ENCODE peak calls at places on chromosomes 11 and 22, in ten cellular contexts. S is transverse colon, G is Caco-2, U is GM23338, O is body of pancreas, L is colonic mucosa, A is left lung, H is heart left ventricle, D is fibroblast of lung, T is mucosa of descending colon. P is an unnamed sample.

GRCh38 chr11:45001466-45002165 is 50.9 kb upstream of the TP53I11 start:
- DNase-seq in S (no peak), G (no peak), U (no peak), O (no peak), L (no peak), A (no peak), H (no peak), D (no peak), T (no peak), P (no peak)

GRCh38 chr22:25404923-25405853 is 159.3 kb upstream of the GRK3 start:
- DNase-seq in S (peak; percentile 86), G (peak; percentile 69), U (peak; percentile 64), O (peak; percentile 78), L (peak; percentile 83), A (peak; percentile 99), H (peak; percentile 85), D (peak; percentile 72), T (peak; percentile 92), P (peak; percentile 46)

GRCh38 chr11:124897681-124898680 is at the start of gene ROBO4:
- DNase-seq in S (no peak), G (no peak), U (no peak), O (no peak), L (no peak), A (no peak), H (peak; percentile 82), D (peak; percentile 94), T (no peak), P (no peak)

GRCh38 chr11:80146231-80146630 is 705.4 kb upstream of the TENM4 start:
- DNase-seq in S (no peak), G (no peak), U (no peak), O (no peak), L (no peak), A (no peak), H (no peak), D (peak; percentile 32), T (no peak), P (no peak)

GRCh38 chr11:124761301-124762021 is 629 bp downstream of the ESAM start:
- DNase-seq in S (no peak), G (no peak), U (peak; percentile 62), O (no peak), L (no peak), A (no peak), H (peak; percentile 75), D (no peak), T (no peak), P (no peak)

GRCh38 chr11:35321532-35322320 is 97.6 kb downstream of the SLC1A2 start:
- DNase-seq in S (no peak), G (no peak), U (no peak), O (peak; percentile 77), L (no peak), A (no peak), H (peak; percentile 51), D (peak; percentile 85), T (no peak), P (peak; percentile 28)

GRCh38 chr11:2260491-2261364 is 9.7 kb downstream of the ASCL2 start:
- DNase-seq in S (no peak), G (no peak), U (no peak), O (no peak), L (peak; percentile 14), A (peak; percentile 65), H (no peak), D (no peak), T (peak; percentile 14), P (no peak)

GRCh38 chr11:133082453-133082781 is 449.9 kb downstream of the OPCML start:
- DNase-seq in S (peak; percentile 26), G (no peak), U (peak; percentile 92), O (peak; percentile 40), L (peak; percentile 37), A (no peak), H (peak; percentile 57), D (no peak), T (no peak), P (no peak)

GRCh38 chr11:133082851-133083488 is 449.3 kb downstream of the OPCML start:
- DNase-seq in S (peak; percentile 64), G (no peak), U (peak; percentile 83), O (peak; percentile 61), L (peak; percentile 43), A (peak; percentile 90), H (peak; percentile 51), D (peak; percentile 45), T (peak; percentile 71), P (peak; percentile 72)

GRCh38 chr11:100739636-100740035 is 52.5 kb downstream of the ARHGAP42 start:
- DNase-seq in S (no peak), G (peak; percentile 46), U (peak; percentile 47), O (peak; percentile 32), L (no peak), A (no peak), H (peak; percentile 38), D (peak; percentile 94), T (no peak), P (no peak)

GRCh38 chr11:91790873-91791468 is 433.6 kb upstream of the FAT3 start:
- DNase-seq in S (no peak), G (no peak), U (no peak), O (no peak), L (no peak), A (no peak), H (no peak), D (no peak), T (no peak), P (no peak)

GRCh38 chr11:119361961-119362725 is 15.6 kb upstream of the MFRP start:
- DNase-seq in S (no peak), G (no peak), U (no peak), O (no peak), L (no peak), A (no peak), H (no peak), D (no peak), T (no peak), P (no peak)

GRCh38 chr11:23406131-23406819 is 546.0 kb upstream of the CCDC179 start:
- DNase-seq in S (no peak), G (no peak), U (peak; percentile 38), O (no peak), L (no peak), A (peak; percentile 53), H (no peak), D (no peak), T (no peak), P (no peak)

GRCh38 chr11:100316990-100317389 is 370.1 kb upstream of the ARHGAP42 start:
- DNase-seq in S (no peak), G (no peak), U (no peak), O (no peak), L (no peak), A (no peak), H (no peak), D (no peak), T (no peak), P (no peak)

GRCh38 chr11:12540913-12541587 is 133.2 kb upstream of the TEAD1 start:
- DNase-seq in S (no peak), G (peak; percentile 37), U (peak; percentile 32), O (peak; percentile 28), L (no peak), A (no peak), H (no peak), D (peak; percentile 96), T (no peak), P (no peak)

GRCh38 chr11:64129403-64129802 is 36.5 kb downstream of the MACROD1 start:
- DNase-seq in S (no peak), G (no peak), U (no peak), O (no peak), L (no peak), A (no peak), H (no peak), D (no peak), T (no peak), P (no peak)

GRCh38 chr11:64127267-64128072 is 38.4 kb downstream of the MACROD1 start:
- DNase-seq in S (no peak), G (no peak), U (peak; percentile 60), O (no peak), L (no peak), A (no peak), H (no peak), D (no peak), T (no peak), P (no peak)

GRCh38 chr11:64128255-64129006 is 37.5 kb downstream of the MACROD1 start:
- DNase-seq in S (no peak), G (no peak), U (no peak), O (peak; percentile 79), L (no peak), A (no peak), H (no peak), D (no peak), T (no peak), P (no peak)

GRCh38 chr11:64125676-64126075 is 40.2 kb downstream of the MACROD1 start:
- DNase-seq in S (no peak), G (no peak), U (no peak), O (no peak), L (no peak), A (no peak), H (no peak), D (no peak), T (no peak), P (no peak)

DNA sequence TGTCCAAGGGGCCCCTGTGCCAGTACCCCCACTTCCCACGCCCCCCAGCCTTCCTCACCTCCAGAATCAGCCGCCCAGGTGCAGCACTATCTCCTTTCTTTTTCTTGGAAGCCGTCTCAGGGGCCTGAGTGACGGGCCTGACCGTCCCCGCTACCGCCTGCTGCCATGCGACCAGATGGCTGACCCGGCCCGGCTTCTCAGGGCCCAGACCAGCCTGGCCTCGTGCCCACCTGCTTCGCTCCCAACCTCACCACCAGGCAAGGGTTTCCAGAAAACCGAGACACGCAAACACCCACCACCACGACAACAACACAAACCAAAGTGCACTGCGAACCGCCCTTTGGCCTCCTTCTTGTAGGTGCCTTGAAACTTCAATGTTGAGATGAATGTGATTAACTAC is 39.1 kb downstream of the MACROD1 start:
- DNase-seq in S (no peak), G (no peak), U (no peak), O (peak; percentile 88), L (no peak), A (no peak), H (no peak), D (no peak), T (no peak), P (no peak)
- H3K4me1 ChIP-seq in S (no peaks in the 10 kb centered on the region), G (peaks cover 2% of the 10 kb centered on the region), U (peaks cover 42% of the 10 kb centered on the region), O (peaks cover 93% of the 10 kb centered on the region), L (no peaks in the 10 kb centered on the region), A (no peaks in the 10 kb centered on the region), H (no peaks in the 10 kb centered on the region), D (peaks cover 8% of the 10 kb centered on the region), T (no peaks in the 10 kb centered on the region), P (peaks cover 15% of the 10 kb centered on the region)

GRCh38 chr22:42711281-42711731 is 9.4 kb downstream of the A4GALT start:
- DNase-seq in S (no peak), G (no peak), U (no peak), O (no peak), L (no peak), A (no peak), H (no peak), D (no peak), T (no peak), P (peak; percentile 80)
- H3K4me3 ChIP-seq in S (no peak overlapping the region), G (no peak overlapping the region), U (no peak overlapping the region), O (no peak overlapping the region), L (no peak overlapping the region), A (no peak overlapping the region), H (no peak overlapping the region), D (no peak overlapping the region), T (no peak overlapping the region), P (no peak overlapping the region)

GRCh38 chr11:17165247-17165890 is 42.4 kb downstream of the PIK3C2A start:
- DNase-seq in S (no peak), G (no peak), U (no peak), O (no peak), L (no peak), A (no peak), H (no peak), D (no peak), T (no peak), P (no peak)
- H3K4me1 ChIP-seq in S (peaks cover 4% of the 10 kb centered on the region), G (peaks cover 12% of the 10 kb centered on the region), U (no peaks in the 10 kb centered on the region), O (peaks cover 40% of the 10 kb centered on the region), L (peaks cover 9% of the 10 kb centered on the region), A (peaks cover 19% of the 10 kb centered on the region), H (peaks cover 50% of the 10 kb centered on the region), D (no peaks in the 10 kb centered on the region), T (peaks cover 13% of the 10 kb centered on the region), P (no peaks in the 10 kb centered on the region)

GRCh38 chr11:6782720-6783119 is at the start of gene OR2AG1:
- DNase-seq in S (no peak), G (no peak), U (no peak), O (no peak), L (no peak), A (no peak), H (no peak), D (no peak), T (no peak), P (no peak)
- H3K4me3 ChIP-seq in S (no peak within 1 kb of the TSS), G (no peak within 1 kb of the TSS), U (no peak within 1 kb of the TSS), O (no peak within 1 kb of the TSS), L (no peak within 1 kb of the TSS), A (no peak within 1 kb of the TSS), H (no peak within 1 kb of the TSS), D (no peak within 1 kb of the TSS), T (no peak within 1 kb of the TSS), P (no peak within 1 kb of the TSS)

P was measured in HAP-1.